ENCODE peak calls at places on chromosomes 2 and 18, in ten cellular contexts. P is head of caudate nucleus, H is tibial artery, N is Right ventricle myocardium superior, W is NCI-H1092 treated with DMSO at 0.1 percent for 48 hours, T is NCI-H2029, D is heart right ventricle, R is HS-5, B is nephron progenitor cell, Q is GM03348. J is an unnamed sample.

GRCh38 chr2:207166039-207166348 is 246 bp upstream of the KLF7 start:
- DNase-seq in D (peak), N (peak), B (peak), Q (peak), P (peak), R (peak), H (peak), T (peak), W (peak), J (no peak)

GRCh38 chr2:188659656-188660406 is 314.3 kb upstream of the COL3A1 start:
- DNase-seq in R (peak), B (no peak), P (no peak), T (no peak), Q (peak), D (no peak), W (no peak), N (no peak), H (no peak), J (peak)

GRCh38 chr2:2877427-2877826 is 500.2 kb downstream of the EIPR1 start:
- DNase-seq in Q (no peak), W (no peak), N (no peak), R (no peak), P (peak), H (no peak), D (no peak), B (no peak), T (no peak), J (no peak)

GRCh38 chr2:139260052-139260430 is 479.9 kb upstream of the NXPH2 start:
- DNase-seq in H (no peak), W (no peak), Q (no peak), R (no peak), T (no peak), N (no peak), D (no peak), P (no peak), B (no peak), J (no peak)

GRCh38 chr2:44510246-44510645 is 148.5 kb downstream of the CAMKMT start:
- DNase-seq in N (no peak), D (no peak), T (no peak), P (no peak), B (no peak), W (no peak), H (no peak), R (peak), Q (peak), J (no peak)

GRCh38 chr2:168181825-168182224 is 65.6 kb downstream of the STK39 start:
- DNase-seq in B (no peak), P (no peak), H (no peak), R (no peak), T (peak), W (peak), D (no peak), N (no peak), Q (no peak), J (no peak)

GRCh38 chr2:231518771-231519170 is 11.5 kb downstream of the NMUR1 start:
- DNase-seq in Q (no peak), H (no peak), P (no peak), D (no peak), T (no peak), W (no peak), R (no peak), N (no peak), B (no peak), J (no peak)

GRCh38 chr2:55141572-55142413 is 90.3 kb downstream of the CLHC1 start:
- DNase-seq in D (no peak), H (no peak), P (no peak), R (no peak), N (no peak), W (no peak), B (no peak), T (no peak), Q (no peak), J (no peak)

GRCh38 chr18:55856191-55856590 is 268.2 kb upstream of the TCF4 start:
- DNase-seq in B (no peak), D (no peak), Q (peak), R (peak), T (no peak), W (no peak), N (no peak), H (no peak), P (no peak), J (peak)

GRCh38 chr2:230877737-230878598 is 13.2 kb downstream of the ITM2C start:
- DNase-seq in W (no peak), N (peak), H (peak), B (no peak), D (no peak), R (no peak), P (peak), T (no peak), Q (no peak), J (no peak)

GRCh38 chr2:49687873-49688272 is 533.6 kb upstream of the FSHR start:
- DNase-seq in B (no peak), W (peak), R (no peak), H (no peak), N (no peak), Q (no peak), T (no peak), P (no peak), D (no peak), J (no peak)

GRCh38 chr2:105873721-105874120 is 129.0 kb downstream of the NCK2 start:
- DNase-seq in W (no peak), T (no peak), R (peak), H (no peak), D (no peak), Q (peak), P (no peak), N (no peak), B (no peak), J (peak)

J was measured in fibroblast of lung.